ENCODE peak calls at places on chromosomes 4 and X, in eight cellular contexts. T is heart left ventricle, G is neural progenitor cell, W is cardiac muscle cell, A is A549, Q is GM23248, H is lung, B is aorta. K is an unnamed sample. For H3K9me3, the result is how much of the 10 kb centered on the place peaks cover.

GRCh38 chr4:126965876-126966275 is 666.9 kb upstream of the INTU start:
- DNase-seq in T (no peak), G (no peak), W (no peak), A (no peak), Q (no peak), H (no peak), B (no peak), K (no peak)

GRCh38 chr4:117796677-117797076 is 237.6 kb upstream of the NDST3 start:
- DNase-seq in T (no peak), G (no peak), W (no peak), A (no peak), Q (no peak), H (no peak), B (no peak), K (no peak)

GRCh38 chr4:16967722-16968121 is 69.3 kb upstream of the LDB2 start:
- DNase-seq in T (no peak), G (no peak), W (peak), A (no peak), Q (peak), H (no peak), B (peak), K (no peak)

GRCh38 chr4:47705326-47705981 is 132.4 kb downstream of the CORIN start:
- DNase-seq in T (no peak), G (peak), W (peak), A (no peak), Q (peak), H (no peak), B (no peak), K (no peak)

GRCh38 chr4:96347582-96347981 is 507.7 kb downstream of the PDHA2 start:
- DNase-seq in T (no peak), G (no peak), W (no peak), A (no peak), Q (no peak), H (no peak), B (no peak), K (no peak)

GRCh38 chr4:169110633-169111032 is 100.6 kb upstream of the CBR4 start:
- DNase-seq in T (no peak), G (no peak), W (no peak), A (no peak), Q (peak), H (no peak), B (no peak), K (no peak)

GRCh38 chr4:76407440-76408119 is 13.4 kb downstream of the CCDC158 start:
- DNase-seq in T (no peak), G (no peak), W (no peak), A (no peak), Q (no peak), H (no peak), B (no peak), K (no peak)

GRCh38 chr4:128249787-128250668 is 37.6 kb downstream of the PGRMC2 start:
- DNase-seq in T (no peak), G (peak), W (no peak), A (no peak), Q (no peak), H (no peak), B (no peak), K (no peak)

GRCh38 chrX:134636859-134637258 is 21.4 kb downstream of the PLAC1 start:
- DNase-seq in T (no peak), G (no peak), W (no peak), A (no peak), Q (peak), H (no peak), B (no peak), K (no peak)

GRCh38 chr4:77193511-77194236 is 36.7 kb downstream of the CCNG2 start:
- DNase-seq in T (peak), G (peak), W (no peak), A (no peak), Q (no peak), H (peak), B (peak), K (peak)

GRCh38 chrX:136850441-136851175 is 29.9 kb downstream of the RBMX start:
- DNase-seq in T (no peak), G (no peak), W (no peak), A (no peak), Q (peak), H (no peak), B (no peak), K (no peak)

GRCh38 chrX:20274121-20274520 is 7.4 kb upstream of the RPS6KA3 start:
- DNase-seq in T (no peak), G (no peak), W (no peak), A (no peak), Q (peak), H (no peak), B (no peak), K (no peak)

GRCh38 chrX:21675931-21676330 is 17.8 kb upstream of the KLHL34 start:
- DNase-seq in T (no peak), G (no peak), W (no peak), A (no peak), Q (no peak), H (no peak), B (no peak), K (no peak)

GRCh38 chr4:84500386-84501196 is 1.5 kb upstream of the NKX6-1 start:
- DNase-seq in T (no peak), G (no peak), W (no peak), A (no peak), Q (no peak), H (no peak), B (no peak), K (no peak)

GRCh38 chr4:121728798-121729226 is 32.0 kb upstream of the ANXA5 start:
- DNase-seq in T (no peak), G (no peak), W (no peak), A (no peak), Q (peak), H (no peak), B (no peak), K (no peak)

GRCh38 chrX:122552291-122552800 is 631.7 kb upstream of the GRIA3 start:
- DNase-seq in T (no peak), G (no peak), W (no peak), A (no peak), Q (peak), H (no peak), B (no peak), K (no peak)

GRCh38 chr4:112813790-112814189 is 176.8 kb downstream of the LARP7 start:
- DNase-seq in T (no peak), G (no peak), W (no peak), A (no peak), Q (peak), H (no peak), B (no peak), K (no peak)

GRCh38 chr4:48016141-48017107 is at the start of the genes CNGA1 and NIPAL1:
- DNase-seq in T (peak), G (peak), W (peak), A (peak), Q (peak), H (peak), B (peak), K (peak)

GRCh38 chr4:77268108-77268507 is 111.1 kb downstream of the CCNG2 start:
- DNase-seq in T (no peak), G (no peak), W (no peak), A (no peak), Q (no peak), H (no peak), B (no peak), K (no peak)

GRCh38 chr4:2258091-2259035 is 3.5 kb downstream of the MXD4 start:
- DNase-seq in T (peak), G (no peak), W (no peak), A (no peak), Q (no peak), H (no peak), B (peak), K (peak)

GRCh38 chr4:7402526-7402925 is 32.2 kb downstream of the PSAPL1 start:
- DNase-seq in T (no peak), G (no peak), W (no peak), A (no peak), Q (no peak), H (no peak), B (no peak), K (no peak)

GRCh38 chrX:134006484-134007161 is 21.2 kb upstream of the GPC3 start:
- DNase-seq in T (no peak), G (no peak), W (no peak), A (no peak), Q (no peak), H (no peak), B (no peak), K (no peak)

GRCh38 chr4:55311792-55312490 is 34.1 kb upstream of the SRD5A3 start:
- DNase-seq in T (no peak), G (no peak), W (no peak), A (no peak), Q (no peak), H (no peak), B (no peak), K (no peak)

GRCh38 chr4:74190919-74191397 is 33.0 kb downstream of the MTHFD2L start:
- DNase-seq in T (no peak), G (no peak), W (no peak), A (no peak), Q (no peak), H (no peak), B (no peak), K (no peak)

GRCh38 chr4:139528377-139529005 is 27.5 kb downstream of the SETD7 start:
- DNase-seq in T (peak), G (no peak), W (no peak), A (no peak), Q (peak), H (peak), B (no peak), K (no peak)

GRCh38 chr4:138897818-138898226 is 117.8 kb upstream of the NOCT start:
- DNase-seq in T (no peak), G (no peak), W (no peak), A (no peak), Q (peak), H (no peak), B (no peak), K (no peak)

GRCh38 chrX:147897117-147897516 is 14.6 kb upstream of the FMR1 start:
- DNase-seq in T (no peak), G (no peak), W (no peak), A (no peak), Q (no peak), H (no peak), B (no peak), K (peak)

GRCh38 chr4:116537828-116538227 is 547.5 kb downstream of the TRAM1L1 start:
- DNase-seq in T (no peak), G (no peak), W (no peak), A (no peak), Q (no peak), H (no peak), B (no peak), K (no peak)

GRCh38 chr4:2946812-2947600 is 16.2 kb downstream of the NOP14 start:
- DNase-seq in T (no peak), G (no peak), W (no peak), A (no peak), Q (no peak), H (no peak), B (no peak), K (peak)

GRCh38 chr4:140856692-140857091 is 100.5 kb upstream of the TBC1D9 start:
- DNase-seq in T (peak), G (peak), W (no peak), A (no peak), Q (peak), H (no peak), B (no peak), K (no peak)

GRCh38 chrX:97295954-97296353 is 412.2 kb downstream of the RPA4 start:
- DNase-seq in T (no peak), G (no peak), W (no peak), A (no peak), Q (no peak), H (no peak), B (no peak), K (no peak)

GRCh38 chr4:175371091-175371490 is 441.0 kb downstream of the GPM6A start:
- DNase-seq in T (no peak), G (no peak), W (no peak), A (no peak), Q (no peak), H (no peak), B (no peak), K (no peak)

GRCh38 chrX:71871367-71871766 is 39.3 kb upstream of the NHSL2 start:
- DNase-seq in T (no peak), G (no peak), W (no peak), A (no peak), Q (peak), H (no peak), B (no peak), K (no peak)

GRCh38 chrX:123077671-123078070 is 106.4 kb upstream of the GRIA3 start:
- DNase-seq in T (no peak), G (no peak), W (no peak), A (no peak), Q (no peak), H (no peak), B (no peak), K (no peak)

GRCh38 chrX:6383488-6383887 is 151.4 kb downstream of the VCX3A start:
- DNase-seq in T (no peak), G (peak), W (no peak), A (no peak), Q (no peak), H (no peak), B (no peak), K (no peak)

GRCh38 chr4:101730291-101731117 is 60.0 kb upstream of the BANK1 start:
- DNase-seq in T (peak), G (peak), W (peak), A (peak), Q (peak), H (peak), B (peak), K (peak)

DNA sequence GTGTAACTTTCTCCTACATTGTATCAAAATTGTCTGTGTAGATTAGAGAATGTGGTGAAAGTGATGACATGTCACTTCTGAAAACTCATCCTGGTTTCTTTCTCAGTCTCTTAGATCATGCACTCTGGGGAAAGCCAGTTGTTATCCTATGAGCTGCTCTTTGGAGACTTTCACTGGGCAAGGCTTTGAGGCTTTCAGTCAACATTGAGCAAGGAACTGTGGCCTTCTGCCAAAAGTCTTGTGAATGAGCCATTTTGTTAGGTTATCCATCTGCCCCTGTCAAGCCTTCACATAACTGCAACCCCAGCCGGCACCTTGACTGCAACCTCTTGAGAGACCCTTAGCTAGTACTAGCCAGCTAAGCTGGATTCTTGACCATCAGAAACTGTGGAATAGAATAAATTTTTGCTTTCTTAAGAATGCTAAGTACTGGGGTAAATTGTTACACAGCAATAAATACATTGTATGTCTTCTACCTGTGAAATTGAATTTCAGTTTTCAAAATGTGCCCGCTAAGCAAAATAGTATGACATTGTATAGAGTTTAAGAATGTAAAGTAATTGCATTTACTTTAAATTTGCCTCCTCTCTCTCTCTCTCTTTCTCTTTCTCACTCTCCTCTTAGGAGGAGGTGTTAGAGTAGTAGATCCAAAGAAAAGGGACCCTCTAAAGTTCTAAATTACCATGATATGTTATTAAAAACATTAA is 1273.0 kb downstream of the RAPGEF2 start:
- DNase-seq in T (no peak), G (no peak), W (no peak), A (no peak), Q (no peak), H (no peak), B (no peak), K (no peak)
- H3K9me3 ChIP-seq in T (under half), G (under half), W (under half), A (under half), Q (under half), H (under half), B (under half), K (under half)

GRCh38 chrX:130139474-130140201 is 26.0 kb downstream of the AIFM1 start:
- DNase-seq in T (no peak), G (peak), W (peak), A (no peak), Q (no peak), H (no peak), B (no peak), K (no peak)
- H3K9me3 ChIP-seq in T (under half), G (under half), W (under half), A (under half), Q (under half), H (under half), B (under half), K (under half)

GRCh38 chr4:453267-453666 is 45.7 kb downstream of the ZNF721 start:
- DNase-seq in T (no peak), G (no peak), W (no peak), A (no peak), Q (no peak), H (no peak), B (no peak), K (no peak)
- H3K9me3 ChIP-seq in T (half or more), G (half or more), W (under half), A (half or more), Q (under half), H (under half), B (under half), K (half or more)

GRCh38 chr4:144748814-144749555 is 103.0 kb downstream of the HHIP start:
- DNase-seq in T (no peak), G (no peak), W (no peak), A (no peak), Q (no peak), H (no peak), B (no peak), K (no peak)
- H3K9me3 ChIP-seq in T (under half), G (under half), W (under half), A (under half), Q (under half), H (under half), B (under half), K (under half)

GRCh38 chrX:1025413-1025812 is 187.0 kb downstream of the CRLF2 start:
- DNase-seq in T (no peak), G (no peak), W (no peak), A (no peak), Q (no peak), H (no peak), B (no peak), K (peak)

GRCh38 chrX:1029494-1029893 is 183.0 kb downstream of the CRLF2 start:
- DNase-seq in T (no peak), G (no peak), W (no peak), A (no peak), Q (no peak), H (no peak), B (no peak), K (no peak)

GRCh38 chrX:1027133-1027532 is 185.3 kb downstream of the CRLF2 start:
- DNase-seq in T (no peak), G (no peak), W (no peak), A (no peak), Q (no peak), H (no peak), B (no peak), K (peak)

GRCh38 chrX:1026263-1027015 is 186.0 kb downstream of the CRLF2 start:
- DNase-seq in T (no peak), G (no peak), W (no peak), A (no peak), Q (no peak), H (no peak), B (no peak), K (no peak)

GRCh38 chrX:1027680-1028079 is 184.8 kb downstream of the CRLF2 start:
- DNase-seq in T (no peak), G (no peak), W (no peak), A (no peak), Q (no peak), H (no peak), B (no peak), K (no peak)
- H3K9me3 ChIP-seq in T (under half), G (under half), W (under half), A (under half), Q (under half), H (under half), B (under half), K (under half)

DNA sequence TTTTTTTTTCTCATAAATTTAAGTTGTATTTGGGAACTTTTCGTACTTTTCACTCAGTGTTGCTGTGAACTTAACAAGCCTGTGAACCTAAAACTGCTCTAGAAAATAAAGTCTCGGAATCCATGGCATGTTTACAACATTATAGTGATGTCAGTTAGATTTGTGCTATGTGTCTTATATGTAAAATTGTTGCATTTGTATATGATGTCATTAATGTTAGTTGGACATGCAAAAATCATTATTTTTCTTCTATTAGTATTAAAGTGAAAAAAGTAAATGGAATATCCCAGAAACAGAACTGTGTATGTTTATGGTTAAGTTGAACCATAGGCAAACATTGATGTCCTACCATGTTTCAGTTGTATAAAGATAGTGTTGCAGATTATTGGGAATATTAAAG is 85.2 kb downstream of the STIM2 start:
- DNase-seq in T (no peak), G (no peak), W (no peak), A (no peak), Q (no peak), H (no peak), B (no peak), K (no peak)
- H3K9me3 ChIP-seq in T (under half), G (under half), W (under half), A (under half), Q (under half), H (under half), B (under half), K (under half)

DNA sequence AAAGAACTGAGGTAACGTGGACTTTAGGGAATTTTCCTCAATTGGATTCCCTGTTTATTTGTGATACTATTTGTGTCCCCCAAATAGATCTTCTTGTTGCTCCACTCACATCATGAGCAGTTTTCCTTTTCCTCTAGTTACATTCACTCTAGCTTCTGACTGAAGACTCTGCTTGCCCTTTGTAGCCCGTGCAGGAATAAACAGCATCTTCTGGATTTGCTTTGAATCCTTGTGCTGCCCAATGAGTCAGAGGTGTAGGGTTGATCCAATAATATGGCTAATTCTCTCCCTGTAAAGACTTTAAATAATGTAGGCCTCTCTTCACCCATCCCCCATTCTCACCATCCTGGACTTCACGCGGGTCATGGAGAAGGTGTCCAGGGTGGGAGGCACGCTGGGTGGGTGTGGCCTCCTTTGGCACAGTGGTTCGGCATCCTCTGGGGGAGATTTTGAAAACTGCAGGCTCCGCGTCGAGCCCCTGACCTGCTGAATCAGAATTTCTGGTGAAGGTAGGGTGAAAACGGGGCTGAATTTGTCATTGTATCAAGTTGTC is 9.0 kb downstream of the HAND2 start:
- DNase-seq in T (no peak), G (peak), W (peak), A (no peak), Q (peak), H (no peak), B (no peak), K (no peak)
- H3K9me3 ChIP-seq in T (under half), G (under half), W (under half), A (under half), Q (under half), H (under half), B (under half), K (under half)